ENCODE peak calls at places on chromosomes 1 and 21, in five cellular contexts. One of them, this sample, is unnamed. For H3K27me3, the result is how much of the 10 kb centered on the place peaks cover.

GRCh38 chr1:223177681-223178080 is 34.6 kb upstream of the TLR5 start:
- DNase-seq in trophoblast cell: peak
- DNase-seq in H1: no peak
- DNase-seq in neuronal stem cell: no peak
- DNase-seq in H9: no peak
- DNase-seq in this sample: no peak

GRCh38 chr21:42513151-42513984 is at the start of gene SLC37A1:
- DNase-seq in neuronal stem cell: no peak
- DNase-seq in trophoblast cell: peak
- DNase-seq in H1: peak
- DNase-seq in H9: peak
- DNase-seq in this sample: no peak

GRCh38 chr1:234924450-234925355 is 203.9 kb downstream of the TOMM20 start:
- DNase-seq in H1: no peak
- DNase-seq in trophoblast cell: peak
- DNase-seq in neuronal stem cell: no peak
- DNase-seq in H9: peak
- DNase-seq in this sample: no peak

GRCh38 chr1:228299901-228300300 is 92.1 kb downstream of the OBSCN start:
- DNase-seq in H9: no peak
- DNase-seq in H1: no peak
- DNase-seq in neuronal stem cell: no peak
- DNase-seq in trophoblast cell: no peak
- DNase-seq in this sample: no peak

GRCh38 chr1:19743793-19744192 is 55.9 kb downstream of the TMCO4 start:
- DNase-seq in H1: no peak
- DNase-seq in neuronal stem cell: no peak
- DNase-seq in H9: no peak
- DNase-seq in trophoblast cell: no peak
- DNase-seq in this sample: no peak

GRCh38 chr1:219155140-219155539 is 18.5 kb upstream of the LYPLAL1 start:
- DNase-seq in trophoblast cell: no peak
- DNase-seq in H9: no peak
- DNase-seq in neuronal stem cell: no peak
- DNase-seq in H1: no peak
- DNase-seq in this sample: no peak

GRCh38 chr1:179817789-179818188 is 59.8 kb downstream of the TOR1AIP2 start:
- DNase-seq in H9: no peak
- DNase-seq in neuronal stem cell: no peak
- DNase-seq in H1: no peak
- DNase-seq in trophoblast cell: peak
- DNase-seq in this sample: peak

GRCh38 chr1:200302192-200302892 is 107.5 kb downstream of the ZNF281 start:
- DNase-seq in trophoblast cell: peak
- DNase-seq in H9: peak
- DNase-seq in H1: peak
- DNase-seq in neuronal stem cell: no peak
- DNase-seq in this sample: peak

GRCh38 chr1:210584439-210585113 is 255.9 kb downstream of the HHAT start:
- DNase-seq in H9: peak
- DNase-seq in neuronal stem cell: peak
- DNase-seq in trophoblast cell: peak
- DNase-seq in H1: peak
- DNase-seq in this sample: peak

GRCh38 chr1:212650228-212650627 is 41.7 kb downstream of the ATF3 start:
- DNase-seq in neuronal stem cell: no peak
- DNase-seq in H1: no peak
- DNase-seq in trophoblast cell: no peak
- DNase-seq in H9: no peak
- DNase-seq in this sample: no peak

GRCh38 chr1:6399294-6399693 is 5.7 kb upstream of the ACOT7 start:
- DNase-seq in trophoblast cell: no peak
- DNase-seq in neuronal stem cell: no peak
- DNase-seq in H9: no peak
- DNase-seq in H1: no peak
- DNase-seq in this sample: no peak

GRCh38 chr21:32597205-32597604 is 11.9 kb upstream of the TCP10L start:
- DNase-seq in H1: no peak
- DNase-seq in H9: no peak
- DNase-seq in neuronal stem cell: no peak
- DNase-seq in trophoblast cell: peak
- DNase-seq in this sample: peak

GRCh38 chr1:41837691-41838090 is 81.0 kb downstream of the HIVEP3 start:
- DNase-seq in neuronal stem cell: no peak
- DNase-seq in H9: no peak
- DNase-seq in trophoblast cell: no peak
- DNase-seq in H1: no peak
- DNase-seq in this sample: no peak

GRCh38 chr1:41830711-41831110 is 88.0 kb downstream of the HIVEP3 start:
- DNase-seq in H9: no peak
- DNase-seq in trophoblast cell: peak
- DNase-seq in H1: no peak
- DNase-seq in neuronal stem cell: no peak
- DNase-seq in this sample: no peak

GRCh38 chr1:41835488-41835887 is 83.2 kb downstream of the HIVEP3 start:
- DNase-seq in trophoblast cell: no peak
- DNase-seq in neuronal stem cell: no peak
- DNase-seq in H1: no peak
- DNase-seq in H9: no peak
- DNase-seq in this sample: no peak

GRCh38 chr1:41838266-41838665 is 80.5 kb downstream of the HIVEP3 start:
- DNase-seq in H1: no peak
- DNase-seq in H9: no peak
- DNase-seq in neuronal stem cell: no peak
- DNase-seq in trophoblast cell: no peak
- DNase-seq in this sample: no peak

DNA sequence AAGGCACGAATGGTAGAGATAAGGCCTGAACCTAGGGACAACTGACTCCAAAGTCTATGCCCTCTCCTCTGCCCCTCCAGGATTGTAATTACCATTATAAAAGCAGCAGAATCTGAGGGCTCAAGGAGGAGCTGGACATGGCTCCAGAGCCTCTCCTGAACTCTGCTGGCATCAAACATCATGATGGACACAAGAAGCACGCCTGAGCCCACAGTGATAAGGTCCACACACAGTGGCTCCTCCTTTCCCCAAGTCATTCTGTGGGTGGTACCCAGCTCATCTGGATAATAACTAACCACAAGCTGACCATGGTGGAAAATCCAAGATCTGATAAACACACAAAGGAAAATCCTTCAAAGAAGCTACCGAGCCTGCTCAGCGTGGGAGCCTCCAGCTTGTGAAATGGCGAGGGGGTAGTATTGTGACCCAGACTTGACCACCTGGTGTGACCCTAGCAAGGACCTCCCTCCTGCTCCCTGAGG is 85.2 kb downstream of the HIVEP3 start:
- DNase-seq in H9: no peak
- DNase-seq in trophoblast cell: no peak
- DNase-seq in H1: no peak
- DNase-seq in neuronal stem cell: no peak
- DNase-seq in this sample: no peak
- H2BK12ac ChIP-seq in H9: no peak
- H2BK12ac ChIP-seq in trophoblast cell: no peak
- H2BK12ac ChIP-seq in H1: no peak
- H2BK12ac ChIP-seq in neuronal stem cell: no peak
- H2BK12ac ChIP-seq in this sample: no peak

GRCh38 chr21:45948576-45949141 is 32.9 kb upstream of the COL6A1 start:
- DNase-seq in H1: no peak
- DNase-seq in neuronal stem cell: no peak
- DNase-seq in H9: no peak
- DNase-seq in trophoblast cell: no peak
- DNase-seq in this sample: no peak

GRCh38 chr21:45945868-45946210 is 35.7 kb upstream of the COL6A1 start:
- DNase-seq in H1: no peak
- DNase-seq in trophoblast cell: no peak
- DNase-seq in neuronal stem cell: no peak
- DNase-seq in H9: no peak
- DNase-seq in this sample: no peak

GRCh38 chr21:45945066-45945867 is 36.3 kb upstream of the COL6A1 start:
- DNase-seq in trophoblast cell: no peak
- DNase-seq in H1: no peak
- DNase-seq in H9: no peak
- DNase-seq in neuronal stem cell: no peak
- DNase-seq in this sample: no peak

GRCh38 chr21:45947716-45948255 is 33.8 kb upstream of the COL6A1 start:
- DNase-seq in H9: no peak
- DNase-seq in trophoblast cell: no peak
- DNase-seq in neuronal stem cell: no peak
- DNase-seq in H1: no peak
- DNase-seq in this sample: no peak

DNA sequence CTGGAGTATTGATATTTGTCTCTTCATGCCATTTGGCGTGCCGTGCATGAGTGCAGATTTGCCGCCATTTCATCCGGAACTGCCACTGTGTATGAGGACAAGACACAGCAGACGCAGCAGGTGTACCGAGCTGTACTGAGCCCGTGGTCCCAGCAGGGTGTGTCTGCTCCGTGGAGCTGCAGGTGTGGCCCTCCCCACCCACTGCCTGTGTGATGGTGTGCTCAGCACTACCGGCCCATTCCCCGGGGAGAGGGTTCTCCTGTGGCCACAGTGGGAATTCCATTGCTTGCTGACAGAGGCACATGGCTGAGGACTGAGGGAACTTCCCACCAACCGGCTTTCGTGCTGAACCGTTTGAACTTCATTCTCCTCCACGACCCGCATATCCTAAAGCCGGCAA is 34.3 kb upstream of the COL6A1 start:
- DNase-seq in H9: no peak
- DNase-seq in trophoblast cell: no peak
- DNase-seq in neuronal stem cell: no peak
- DNase-seq in H1: no peak
- DNase-seq in this sample: no peak
- H3K4me2 ChIP-seq in H9: no peak
- H3K4me2 ChIP-seq in trophoblast cell: no peak
- H3K4me2 ChIP-seq in neuronal stem cell: no peak
- H3K4me2 ChIP-seq in H1: no peak
- H3K4me2 ChIP-seq in this sample: no peak

DNA sequence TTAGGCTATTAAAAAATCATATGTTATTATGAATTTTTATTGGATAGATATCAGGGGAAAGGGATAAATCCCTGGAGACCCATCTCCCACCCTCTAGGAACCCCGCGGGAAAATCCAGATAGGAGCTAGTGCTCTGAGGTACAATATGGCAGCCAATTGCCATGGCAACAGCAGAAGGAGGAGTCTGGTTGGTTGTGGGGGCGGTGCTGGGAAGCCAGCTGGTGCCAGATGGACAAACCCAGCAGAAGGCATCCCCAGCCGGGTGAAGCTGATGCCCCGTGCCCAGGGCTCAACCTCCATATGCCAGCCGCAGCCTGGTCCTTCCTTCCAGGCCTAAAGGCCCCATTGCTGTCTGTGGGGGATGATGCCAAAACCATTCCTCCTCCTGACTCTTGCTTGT is 38.3 kb downstream of the RHBG start:
- DNase-seq in H9: no peak
- DNase-seq in H1: no peak
- DNase-seq in neuronal stem cell: no peak
- DNase-seq in trophoblast cell: no peak
- DNase-seq in this sample: no peak
- H3K27me3 ChIP-seq in H9: under half
- H3K27me3 ChIP-seq in H1: under half
- H3K27me3 ChIP-seq in neuronal stem cell: under half
- H3K27me3 ChIP-seq in trophoblast cell: under half
- H3K27me3 ChIP-seq in this sample: half or more

GRCh38 chr1:70205076-70205436 is 323 bp downstream of the LRRC40 start:
- DNase-seq in neuronal stem cell: no peak
- DNase-seq in H1: no peak
- DNase-seq in H9: no peak
- DNase-seq in trophoblast cell: peak
- DNase-seq in this sample: no peak
- H2BK12ac ChIP-seq in neuronal stem cell: no peak
- H2BK12ac ChIP-seq in H1: peak
- H2BK12ac ChIP-seq in H9: no peak
- H2BK12ac ChIP-seq in trophoblast cell: no peak
- H2BK12ac ChIP-seq in this sample: no peak

GRCh38 chr1:21284206-21285137 is 5.8 kb downstream of the ECE1 start:
- DNase-seq in neuronal stem cell: no peak
- DNase-seq in H1: no peak
- DNase-seq in trophoblast cell: peak
- DNase-seq in H9: no peak
- DNase-seq in this sample: no peak

GRCh38 chr1:21278898-21279819 is 11.1 kb downstream of the ECE1 start:
- DNase-seq in trophoblast cell: no peak
- DNase-seq in H9: no peak
- DNase-seq in H1: no peak
- DNase-seq in neuronal stem cell: no peak
- DNase-seq in this sample: peak

GRCh38 chr1:21280011-21280471 is 10.2 kb downstream of the ECE1 start:
- DNase-seq in trophoblast cell: no peak
- DNase-seq in H9: no peak
- DNase-seq in H1: no peak
- DNase-seq in neuronal stem cell: no peak
- DNase-seq in this sample: no peak

GRCh38 chr1:21280482-21280881 is 9.8 kb downstream of the ECE1 start:
- DNase-seq in H1: no peak
- DNase-seq in H9: no peak
- DNase-seq in neuronal stem cell: no peak
- DNase-seq in trophoblast cell: no peak
- DNase-seq in this sample: no peak

DNA sequence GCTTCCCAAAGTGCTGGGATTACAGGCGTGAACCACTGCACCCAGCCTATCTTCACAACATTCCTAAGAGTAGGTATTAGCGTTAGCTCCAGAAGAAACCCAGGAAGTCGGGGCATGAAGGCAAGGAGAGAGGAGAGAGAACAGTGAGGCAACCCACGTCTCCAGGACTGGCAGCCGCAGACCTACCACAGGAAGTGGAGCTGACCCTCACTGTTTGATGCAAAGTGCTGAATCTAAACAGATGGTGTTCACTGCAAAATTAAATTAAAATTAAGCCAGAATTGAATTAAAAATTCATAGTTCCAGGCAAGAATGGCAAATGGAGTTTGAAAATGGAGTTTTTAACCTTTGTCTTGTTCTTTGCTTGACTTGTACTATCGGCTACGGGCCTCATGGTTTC is 6.7 kb downstream of the ECE1 start:
- DNase-seq in H1: no peak
- DNase-seq in H9: no peak
- DNase-seq in trophoblast cell: no peak
- DNase-seq in neuronal stem cell: no peak
- DNase-seq in this sample: no peak
- H3K4me2 ChIP-seq in H1: no peak
- H3K4me2 ChIP-seq in H9: no peak
- H3K4me2 ChIP-seq in trophoblast cell: no peak
- H3K4me2 ChIP-seq in neuronal stem cell: no peak
- H3K4me2 ChIP-seq in this sample: no peak